ENCODE peak calls at places on chromosomes 6 and 20, in seven cellular contexts. B is heart right ventricle, G is spleen, C is heart left ventricle, N is uterus, J is A549, R is psoas muscle. Q is an unnamed sample.

GRCh38 chr6:21886601-21887091 is 293.1 kb downstream of the SOX4 start:
- DNase-seq in J (peak; percentile 53), G (no peak), N (no peak), C (no peak), R (no peak), B (no peak), Q (no peak)

GRCh38 chr6:11202513-11203305 is 29.8 kb downstream of the NEDD9 start:
- DNase-seq in R (no peak), J (no peak), C (no peak), G (no peak), N (no peak), B (no peak), Q (no peak)

GRCh38 chr6:16519265-16520242 is 241.7 kb downstream of the ATXN1 start:
- DNase-seq in N (no peak), B (no peak), C (no peak), J (no peak), G (no peak), R (no peak), Q (no peak)

GRCh38 chr6:44976677-44977405 is 351.3 kb upstream of the RUNX2 start:
- DNase-seq in J (no peak), C (no peak), G (no peak), R (no peak), N (no peak), B (no peak), Q (no peak)

GRCh38 chr6:29667158-29667557 is 10.3 kb downstream of the MOG start:
- DNase-seq in G (no peak), C (no peak), N (no peak), B (no peak), J (no peak), R (no peak), Q (no peak)

GRCh38 chr20:57591289-57592229 is 28.7 kb downstream of the ZBP1 start:
- DNase-seq in J (no peak), G (no peak), N (no peak), C (no peak), B (no peak), R (peak; percentile 35), Q (peak; percentile 30)

GRCh38 chr6:152401978-152402377 is 235.2 kb downstream of the SYNE1 start:
- DNase-seq in R (no peak), B (no peak), J (peak; percentile 83), N (no peak), C (no peak), G (no peak), Q (peak; percentile 56)

GRCh38 chr6:20691185-20691584 is 156.9 kb downstream of the CDKAL1 start:
- DNase-seq in R (no peak), C (no peak), G (no peak), N (no peak), B (no peak), J (no peak), Q (no peak)

GRCh38 chr6:714100-714499 is 21.2 kb upstream of the EXOC2 start:
- DNase-seq in B (no peak), J (no peak), R (no peak), G (no peak), C (no peak), N (no peak), Q (no peak)

GRCh38 chr6:42928748-42929087 is 562 bp upstream of the CNPY3 start:
- DNase-seq in N (no peak), C (no peak), G (no peak), B (peak; percentile 13), R (no peak), J (no peak), Q (no peak)

GRCh38 chr6:30238178-30238795 is 25.1 kb upstream of the TRIM26 start:
- DNase-seq in G (no peak), N (no peak), C (no peak), R (no peak), B (no peak), J (peak; percentile 50), Q (no peak)

GRCh38 chr6:161748535-161749386 is 474.9 kb upstream of the AGPAT4 start:
- DNase-seq in J (peak; percentile 20), C (peak; percentile 10), N (no peak), R (peak; percentile 55), B (peak; percentile 45), G (no peak), Q (no peak)

GRCh38 chr20:44532981-44533331 is 11.1 kb upstream of the SERINC3 start:
- DNase-seq in G (no peak), R (no peak), B (no peak), C (no peak), J (no peak), N (no peak), Q (no peak)

GRCh38 chr6:15945593-15946159 is 183.2 kb upstream of the MYLIP start:
- DNase-seq in R (no peak), C (no peak), N (no peak), J (peak; percentile 1), B (no peak), G (no peak), Q (no peak)

GRCh38 chr6:5004373-5005037 is 668 bp upstream of the RPP40 start:
- DNase-seq in R (no peak), G (no peak), J (no peak), B (no peak), N (no peak), C (no peak), Q (no peak)

GRCh38 chr6:21325201-21325856 is 268.2 kb upstream of the SOX4 start:
- DNase-seq in R (no peak), B (no peak), J (peak; percentile 31), C (no peak), G (no peak), N (no peak), Q (no peak)

GRCh38 chr20:61570796-61571195 is 318.7 kb downstream of the CDH4 start:
- DNase-seq in B (no peak), C (no peak), J (no peak), R (no peak), G (peak; percentile 31), N (no peak), Q (peak; percentile 55)

GRCh38 chr20:1275919-1276318 is 9.8 kb downstream of the SNPH start:
- DNase-seq in B (no peak), G (no peak), N (no peak), R (no peak), J (no peak), C (no peak), Q (no peak)

GRCh38 chr6:84801250-84801649 is 36.9 kb upstream of the TBX18 start:
- DNase-seq in G (no peak), R (no peak), J (no peak), N (no peak), C (no peak), B (no peak), Q (no peak)

DNA sequence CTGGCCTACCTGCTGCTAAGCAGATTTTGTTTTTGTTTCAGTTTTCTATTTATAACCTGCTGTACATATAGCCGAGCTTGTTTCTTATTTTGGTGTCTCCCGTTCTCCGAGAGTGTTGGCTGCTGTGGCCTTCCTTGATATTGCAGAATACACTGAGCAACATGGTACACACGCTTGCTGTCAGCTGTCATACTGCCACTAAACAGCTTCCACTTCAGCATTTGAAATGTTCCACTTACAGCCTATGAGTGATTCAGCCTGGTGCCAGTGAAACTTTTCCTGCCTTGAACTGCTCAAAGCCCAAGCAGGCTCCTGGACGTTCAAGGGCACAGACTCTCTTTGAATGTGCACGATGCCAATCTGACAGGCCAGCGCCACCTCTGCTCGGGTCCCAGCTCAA is 87.1 kb downstream of the PSMG4 start:
- DNase-seq in C (peak; percentile 35), G (no peak), J (no peak), N (no peak), B (peak; percentile 39), R (no peak), Q (no peak)
- H3K4me1 ChIP-seq in C (no peaks in the 10 kb centered on the region), G (no peaks in the 10 kb centered on the region), J (peaks cover 4% of the 10 kb centered on the region), N (no peaks in the 10 kb centered on the region), B (no peaks in the 10 kb centered on the region), R (peaks cover 56% of the 10 kb centered on the region), Q (no peaks in the 10 kb centered on the region)

GRCh38 chr6:41706876-41707564 is 28.4 kb downstream of the TFEB start:
- DNase-seq in R (peak; percentile 81), J (no peak), B (no peak), C (no peak), N (peak; percentile 65), G (no peak), Q (peak; percentile 75)

GRCh38 chr6:41704028-41704427 is 31.4 kb downstream of the TFEB start:
- DNase-seq in R (peak; percentile 39), J (no peak), C (no peak), B (no peak), N (no peak), G (peak; percentile 62), Q (no peak)

GRCh38 chr6:41705996-41706835 is 29.2 kb downstream of the TFEB start:
- DNase-seq in G (peak; percentile 95), B (peak; percentile 87), N (peak; percentile 70), C (peak; percentile 86), J (peak; percentile 69), R (peak; percentile 95), Q (peak; percentile 94)

GRCh38 chr6:41704656-41705328 is 30.6 kb downstream of the TFEB start:
- DNase-seq in J (no peak), C (no peak), R (peak; percentile 14), G (peak; percentile 76), B (no peak), N (no peak), Q (no peak)

DNA sequence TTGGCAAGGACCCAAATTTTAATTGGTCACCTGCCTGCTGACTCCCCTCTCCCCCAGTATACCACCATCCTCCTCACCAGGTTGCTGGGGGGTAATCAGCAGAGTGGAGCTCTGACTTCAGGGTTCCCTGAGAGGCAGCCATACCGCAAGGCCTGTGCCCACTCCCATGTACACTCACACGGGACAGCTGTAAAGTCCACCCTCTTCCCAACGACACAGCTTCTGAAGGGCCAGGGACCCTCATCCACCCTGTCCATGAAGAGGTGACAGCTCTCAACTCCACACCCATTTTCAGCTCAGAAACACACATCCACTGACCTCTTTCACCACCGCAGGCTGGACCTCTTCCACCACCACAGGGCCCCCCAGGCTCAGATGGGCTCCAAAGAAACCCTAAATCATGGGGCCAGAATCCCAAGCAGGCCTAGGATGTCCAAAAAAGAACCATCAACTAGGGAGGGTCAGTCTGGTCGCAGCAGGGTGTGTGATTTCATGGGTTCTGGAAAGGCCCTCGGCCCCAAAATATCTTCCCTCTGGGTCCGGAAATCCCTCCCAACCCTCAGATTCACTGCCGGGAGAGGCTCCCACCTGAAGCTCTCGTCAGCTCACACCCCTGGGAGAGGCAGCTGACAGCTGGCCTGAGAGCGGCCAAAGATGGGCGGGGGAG is 29.9 kb downstream of the TFEB start:
- DNase-seq in G (peak; percentile 70), J (no peak), N (no peak), R (peak; percentile 40), C (no peak), B (no peak), Q (no peak)
- H3K4me1 ChIP-seq in G (peaks cover 35% of the 10 kb centered on the region), J (peaks cover 30% of the 10 kb centered on the region), N (peaks cover 9% of the 10 kb centered on the region), R (peaks cover 89% of the 10 kb centered on the region), C (peaks cover 33% of the 10 kb centered on the region), B (peaks cover 83% of the 10 kb centered on the region), Q (no peaks in the 10 kb centered on the region)

DNA sequence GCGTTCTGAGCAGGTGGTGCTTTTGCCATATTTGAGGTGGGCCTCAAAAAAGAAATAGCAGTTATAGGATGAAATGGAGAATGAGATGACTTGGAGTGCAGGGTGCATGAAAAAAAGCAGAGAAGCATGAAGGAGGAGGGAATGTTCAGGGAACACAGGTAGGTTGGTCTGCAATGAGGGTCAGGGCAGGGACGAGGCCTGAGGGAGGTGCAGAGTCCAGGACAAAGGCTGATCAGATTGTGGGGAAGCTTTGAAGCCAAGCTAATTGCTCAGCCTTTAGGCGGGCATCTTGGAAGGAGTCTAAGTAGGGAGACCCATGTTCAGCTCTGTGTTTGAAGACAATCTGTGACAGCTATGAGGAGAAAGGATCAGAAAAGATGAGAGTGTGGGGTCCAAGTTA is 12.0 kb downstream of the TRAM2 start:
- DNase-seq in N (no peak), C (no peak), R (no peak), B (no peak), J (no peak), G (no peak), Q (no peak)
- H3K4me1 ChIP-seq in N (peaks cover 1% of the 10 kb centered on the region), C (peaks cover 39% of the 10 kb centered on the region), R (peaks cover 30% of the 10 kb centered on the region), B (peaks cover 69% of the 10 kb centered on the region), J (peaks cover 62% of the 10 kb centered on the region), G (peaks cover 6% of the 10 kb centered on the region), Q (peaks cover 6% of the 10 kb centered on the region)

GRCh38 chr20:38939686-38940085 is 13.5 kb downstream of the FAM83D start:
- DNase-seq in B (no peak), G (no peak), J (no peak), R (no peak), C (no peak), N (no peak), Q (no peak)
- H3K4me1 ChIP-seq in B (no peaks in the 10 kb centered on the region), G (no peaks in the 10 kb centered on the region), J (peaks cover 20% of the 10 kb centered on the region), R (no peaks in the 10 kb centered on the region), C (no peaks in the 10 kb centered on the region), N (no peaks in the 10 kb centered on the region), Q (no peaks in the 10 kb centered on the region)